ENCODE peak calls at places on chromosome 12, in nine cellular contexts. L is GM23248, M is PC-3, V is neural progenitor cell, S is GM23338, C is OCI-LY7, W is SK-N-SH, B is MM.1S, U is hepatocyte. T is an unnamed sample.
A peak's percentile ranks its signal among the peaks of the same experiment; 100 is the strongest.

GRCh38 chr12:54991992-54992377 is 7.4 kb upstream of the TESPA1 start:
- DNase-seq in L (no peak), M (no peak), V (no peak), S (no peak), C (peak; percentile 59), W (no peak), B (no peak), U (no peak), T (no peak)

GRCh38 chr12:104680070-104680469 is 223.3 kb downstream of the CHST11 start:
- DNase-seq in L (peak; percentile 27), M (peak; percentile 49), V (peak; percentile 23), S (peak; percentile 70), C (peak; percentile 62), W (peak; percentile 27), B (no peak), U (no peak), T (peak; percentile 13)

GRCh38 chr12:124466200-124467128 is 100.9 kb downstream of the NCOR2 start:
- DNase-seq in L (peak; percentile 45), M (no peak), V (no peak), S (no peak), C (peak; percentile 89), W (no peak), B (no peak), U (no peak), T (no peak)

GRCh38 chr12:116483959-116484699 is 75.1 kb upstream of the MAP1LC3B2 start:
- DNase-seq in L (peak; percentile 25), M (no peak), V (no peak), S (no peak), C (no peak), W (peak; percentile 41), B (no peak), U (no peak), T (no peak)

GRCh38 chr12:121576851-121577391 is 3.9 kb downstream of the KDM2B start:
- DNase-seq in L (peak; percentile 91), M (peak; percentile 89), V (peak; percentile 95), S (peak; percentile 92), C (no peak), W (no peak), B (no peak), U (no peak), T (no peak)

GRCh38 chr12:79127268-79127895 is 262.8 kb downstream of the SYT1 start:
- DNase-seq in L (peak; percentile 95), M (peak; percentile 7), V (no peak), S (no peak), C (no peak), W (no peak), B (no peak), U (peak; percentile 4), T (no peak)

GRCh38 chr12:50788562-50788961 is 24.7 kb downstream of the ATF1 start:
- DNase-seq in L (peak; percentile 87), M (peak; percentile 27), V (no peak), S (no peak), C (no peak), W (no peak), B (no peak), U (no peak), T (no peak)

GRCh38 chr12:131177599-131177998 is 223.9 kb downstream of the ADGRD1 start:
- DNase-seq in L (no peak), M (no peak), V (no peak), S (no peak), C (no peak), W (no peak), B (no peak), U (no peak), T (no peak)

GRCh38 chr12:93813972-93814821 is 137.0 kb downstream of the CRADD start:
- DNase-seq in L (peak; percentile 91), M (no peak), V (no peak), S (no peak), C (no peak), W (no peak), B (no peak), U (peak; percentile 74), T (no peak)

DNA sequence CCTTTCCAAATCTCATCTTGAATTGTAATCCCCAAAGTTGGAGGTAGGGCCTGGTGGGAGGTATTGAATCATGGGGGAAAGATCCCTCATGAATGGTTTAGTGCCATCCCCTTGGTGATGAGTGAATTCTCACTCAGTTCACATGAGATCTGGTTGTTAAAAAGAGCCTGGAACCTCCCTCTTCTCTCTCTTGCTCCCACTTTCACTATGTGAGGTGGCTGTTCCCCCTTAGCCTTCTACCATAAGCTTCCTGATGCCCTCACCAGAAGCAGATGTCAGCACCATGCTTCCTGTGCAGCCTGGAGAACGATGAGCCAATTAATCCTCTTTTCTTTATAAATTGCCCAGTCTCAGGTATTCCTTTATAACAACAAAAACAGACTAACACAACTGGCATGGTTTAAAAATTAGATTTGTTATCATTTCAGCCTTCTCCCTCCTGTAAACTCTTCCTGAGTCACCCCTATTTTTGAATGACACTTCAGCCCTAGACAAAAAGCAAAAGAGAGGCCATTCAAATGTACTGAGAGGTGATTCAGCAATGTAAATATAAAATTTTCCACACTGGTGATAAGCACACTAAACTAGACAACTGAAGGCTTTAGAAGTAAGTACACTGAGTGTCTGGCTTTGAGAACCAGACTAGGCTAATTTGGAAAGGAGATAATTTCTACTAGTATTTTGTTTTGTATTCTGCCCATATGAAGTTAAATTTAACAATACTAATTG is 212.1 kb upstream of the ABCD2 start:
- DNase-seq in L (peak; percentile 5), M (peak; percentile 75), V (no peak), S (no peak), C (no peak), W (no peak), B (no peak), U (peak; percentile 24), T (no peak)
- TF ChIP-seq EZH2phosphoT487 in L (no peak), M (no peak), V (no peak), S (no peak), C (no peak), W (no peak), B (no peak), U (no peak), T (no peak)

GRCh38 chr12:31896514-31897039 is 62.6 kb upstream of the RESF1 start:
- DNase-seq in L (no peak), M (no peak), V (no peak), S (peak; percentile 59), C (peak; percentile 100), W (no peak), B (peak; percentile 99), U (peak; percentile 60), T (no peak)
- TF ChIP-seq EZH2phosphoT487 in L (no peak), M (no peak), V (no peak), S (no peak), C (no peak), W (no peak), B (no peak), U (no peak), T (no peak)

GRCh38 chr12:74983917-74984316 is 225.7 kb downstream of the KCNC2 start:
- DNase-seq in L (no peak), M (no peak), V (no peak), S (no peak), C (no peak), W (no peak), B (no peak), U (no peak), T (no peak)

GRCh38 chr12:74985293-74985985 is 224.2 kb downstream of the KCNC2 start:
- DNase-seq in L (no peak), M (no peak), V (no peak), S (no peak), C (no peak), W (no peak), B (no peak), U (no peak), T (no peak)

GRCh38 chr12:74984631-74985030 is 225.0 kb downstream of the KCNC2 start:
- DNase-seq in L (no peak), M (no peak), V (no peak), S (no peak), C (no peak), W (no peak), B (no peak), U (no peak), T (no peak)

GRCh38 chr12:74988156-74988555 is 221.5 kb downstream of the KCNC2 start:
- DNase-seq in L (no peak), M (no peak), V (no peak), S (no peak), C (no peak), W (no peak), B (no peak), U (no peak), T (no peak)

GRCh38 chr12:74985986-74986319 is 223.7 kb downstream of the KCNC2 start:
- DNase-seq in L (no peak), M (no peak), V (no peak), S (no peak), C (no peak), W (no peak), B (no peak), U (no peak), T (no peak)
- TF ChIP-seq EZH2phosphoT487 in L (no peak), M (no peak), V (no peak), S (no peak), C (no peak), W (no peak), B (no peak), U (no peak), T (no peak)

GRCh38 chr12:60714141-60714900 is 1118.5 kb downstream of the SLC16A7 start:
- DNase-seq in L (no peak), M (no peak), V (no peak), S (no peak), C (no peak), W (no peak), B (no peak), U (no peak), T (no peak)

GRCh38 chr12:60704171-60704914 is 1108.5 kb downstream of the SLC16A7 start:
- DNase-seq in L (no peak), M (peak; percentile 16), V (no peak), S (no peak), C (no peak), W (no peak), B (no peak), U (no peak), T (no peak)

GRCh38 chr12:60710246-60710645 is 1114.4 kb downstream of the SLC16A7 start:
- DNase-seq in L (no peak), M (peak; percentile 50), V (no peak), S (no peak), C (no peak), W (no peak), B (no peak), U (no peak), T (no peak)
- TF ChIP-seq EZH2phosphoT487 in L (no peak), M (no peak), V (no peak), S (no peak), C (no peak), W (no peak), B (no peak), U (no peak), T (no peak)

GRCh38 chr12:23857201-23857600 is 92.3 kb downstream of the SOX5 start:
- DNase-seq in L (no peak), M (no peak), V (no peak), S (no peak), C (no peak), W (no peak), B (no peak), U (no peak), T (no peak)
- TF ChIP-seq EZH2phosphoT487 in L (no peak), M (no peak), V (no peak), S (no peak), C (no peak), W (no peak), B (no peak), U (no peak), T (no peak)

T was measured in HCT116.